ENCODE peak calls at places on chromosome 1, in four cellular contexts. Q is psoas muscle, U is cardiac muscle cell, H is brain microvascular endothelial cell. V is an unnamed sample.

GRCh38 chr1:26848947-26849774 is 13.8 kb upstream of the SFN start:
- DNase-seq in H (peak), Q (peak), U (peak), V (no peak)

GRCh38 chr1:97996880-97997279 is 76.0 kb upstream of the DPYD start:
- DNase-seq in H (no peak), Q (no peak), U (no peak), V (no peak)

GRCh38 chr1:53734650-53735211 is 4.2 kb downstream of the GLIS1 start:
- DNase-seq in U (peak), Q (no peak), H (peak), V (no peak)

GRCh38 chr1:151715726-151716404 is 738 bp downstream of the CELF3 start:
- DNase-seq in H (no peak), Q (no peak), U (no peak), V (no peak)

GRCh38 chr1:211135342-211135950 is 1.5 kb upstream of the KCNH1 start:
- DNase-seq in H (peak), U (peak), Q (no peak), V (no peak)

GRCh38 chr1:21012937-21013336 is 163.8 kb downstream of the EIF4G3 start:
- DNase-seq in H (no peak), U (peak), Q (no peak), V (no peak)

GRCh38 chr1:234770031-234770795 is 160.2 kb upstream of the IRF2BP2 start:
- DNase-seq in H (no peak), U (no peak), Q (no peak), V (no peak)

GRCh38 chr1:66752000-66752592 is at the start of gene DYNLT5:
- DNase-seq in H (peak), Q (peak), U (peak), V (peak)

GRCh38 chr1:191876631-191877030 is 281.6 kb upstream of the RGS18 start:
- DNase-seq in Q (no peak), H (no peak), U (no peak), V (no peak)

GRCh38 chr1:234486858-234487830 is 8.2 kb upstream of the TARBP1 start:
- DNase-seq in H (peak), Q (no peak), U (peak), V (no peak)

GRCh38 chr1:33918368-33918767 is 54.5 kb downstream of the HMGB4 start:
- DNase-seq in H (no peak), U (peak), Q (no peak), V (no peak)

GRCh38 chr1:209080170-209080781 is 503.2 kb upstream of the CAMK1G start:
- DNase-seq in Q (no peak), U (no peak), H (no peak), V (no peak)

GRCh38 chr1:225509376-225509707 is 81.5 kb upstream of the LBR start:
- DNase-seq in Q (no peak), H (no peak), U (no peak), V (no peak)

GRCh38 chr1:69913967-69914366 is 291.4 kb downstream of the LRRC40 start:
- DNase-seq in Q (no peak), U (peak), H (peak), V (no peak)

GRCh38 chr1:155457237-155457636 is 105.4 kb downstream of the ASH1L start:
- DNase-seq in Q (no peak), H (no peak), U (no peak), V (no peak)

GRCh38 chr1:108199231-108199657 is 899 bp downstream of the SLC25A24 start:
- DNase-seq in Q (no peak), H (peak), U (peak), V (no peak)

GRCh38 chr1:51956528-51957509 is 33.7 kb downstream of the RAB3B start:
- DNase-seq in Q (no peak), H (no peak), U (peak), V (no peak)

GRCh38 chr1:172551279-172551678 is 18.3 kb downstream of the SUCO start:
- DNase-seq in U (no peak), Q (no peak), H (no peak), V (no peak)

GRCh38 chr1:63704443-63704842 is 69.4 kb upstream of the ROR1 start:
- DNase-seq in Q (no peak), H (no peak), U (no peak), V (no peak)

GRCh38 chr1:225441314-225442119 is 13.7 kb upstream of the LBR start:
- DNase-seq in H (no peak), Q (no peak), U (no peak), V (no peak)

GRCh38 chr1:192954705-192955265 is 104.4 kb downstream of the UCHL5 start:
- DNase-seq in H (no peak), Q (no peak), U (peak), V (no peak)

GRCh38 chr1:97567000-97567749 is 353.7 kb downstream of the DPYD start:
- DNase-seq in H (no peak), U (peak), Q (no peak), V (no peak)

GRCh38 chr1:25673962-25674928 is 57.7 kb downstream of the MAN1C1 start:
- DNase-seq in Q (no peak), U (no peak), H (no peak), V (no peak)

GRCh38 chr1:156616463-156616862 is 2.8 kb upstream of the HAPLN2 start:
- DNase-seq in U (peak), Q (no peak), H (peak), V (no peak)

GRCh38 chr1:2230781-2231666 is 2.9 kb downstream of the SKI start:
- DNase-seq in H (no peak), U (peak), Q (no peak), V (peak)

GRCh38 chr1:86380257-86380861 is 15.8 kb downstream of the ODF2L start:
- DNase-seq in U (peak), H (peak), Q (no peak), V (no peak)

GRCh38 chr1:195336718-195337269 is 1271.4 kb downstream of the KCNT2 start:
- DNase-seq in U (no peak), H (no peak), Q (no peak), V (no peak)

GRCh38 chr1:63323866-63324778 is 1.8 kb downstream of the FOXD3 start:
- DNase-seq in Q (no peak), H (no peak), U (no peak), V (no peak)

GRCh38 chr1:173479649-173480048 is 2.5 kb downstream of the PRDX6 start:
- DNase-seq in U (peak), Q (no peak), H (no peak), V (no peak)

GRCh38 chr1:80994934-80995333 is 805.8 kb upstream of the ADGRL2 start:
- DNase-seq in U (peak), H (peak), Q (no peak), V (no peak)

GRCh38 chr1:24526940-24527542 is 24.4 kb downstream of the RCAN3 start:
- DNase-seq in H (peak), U (peak), Q (no peak), V (no peak)

GRCh38 chr1:32876341-32877210 is 5.9 kb upstream of the FNDC5 start:
- DNase-seq in U (peak), H (peak), Q (peak), V (no peak)

GRCh38 chr1:109909531-109909930 is 1.1 kb upstream of the CSF1 start:
- DNase-seq in U (no peak), Q (no peak), H (no peak), V (no peak)

GRCh38 chr1:17551755-17552234 is 12.3 kb downstream of the ARHGEF10L start:
- DNase-seq in H (no peak), Q (no peak), U (peak), V (no peak)

GRCh38 chr1:54791880-54792522 is 9.1 kb downstream of the TTC22 start:
- DNase-seq in H (peak), U (peak), Q (no peak), V (no peak)

GRCh38 chr1:156808186-156809030 is 8.2 kb downstream of the SH2D2A start:
- DNase-seq in H (no peak), U (no peak), Q (no peak), V (no peak)

GRCh38 chr1:46555826-46556619 is 4.6 kb upstream of the KNCN start:
- DNase-seq in H (no peak), Q (no peak), U (no peak), V (peak)

GRCh38 chr1:23198373-23198772 is 18.9 kb downstream of the HTR1D start:
- DNase-seq in Q (no peak), H (peak), U (peak), V (no peak)
- H3K27ac ChIP-seq in Q (no peak), H (peak), U (no peak), V (no peak)

GRCh38 chr1:183721041-183721440 is 67.9 kb upstream of the APOBEC4 start:
- DNase-seq in H (no peak), U (no peak), Q (no peak), V (no peak)

GRCh38 chr1:183719289-183719688 is 66.2 kb upstream of the APOBEC4 start:
- DNase-seq in Q (no peak), U (no peak), H (no peak), V (no peak)

GRCh38 chr1:183723571-183723970 is 70.5 kb upstream of the APOBEC4 start:
- DNase-seq in U (peak), Q (no peak), H (no peak), V (no peak)

GRCh38 chr1:183716286-183716685 is 63.2 kb upstream of the APOBEC4 start:
- DNase-seq in U (no peak), H (no peak), Q (no peak), V (no peak)

GRCh38 chr1:183719976-183720497 is 66.9 kb upstream of the APOBEC4 start:
- DNase-seq in H (no peak), Q (no peak), U (peak), V (no peak)
- H3K4me3 ChIP-seq in H (no peak), Q (no peak), U (no peak), V (no peak)

GRCh38 chr1:246041360-246041759 is 465.7 kb downstream of the SMYD3 start:
- DNase-seq in Q (no peak), U (no peak), H (no peak), V (no peak)

GRCh38 chr1:246036175-246036574 is 470.9 kb downstream of the SMYD3 start:
- DNase-seq in U (no peak), H (no peak), Q (no peak), V (no peak)

GRCh38 chr1:246037832-246038231 is 469.2 kb downstream of the SMYD3 start:
- DNase-seq in Q (no peak), U (no peak), H (no peak), V (no peak)

GRCh38 chr1:246040200-246040890 is 466.7 kb downstream of the SMYD3 start:
- DNase-seq in U (no peak), H (no peak), Q (no peak), V (no peak)

DNA sequence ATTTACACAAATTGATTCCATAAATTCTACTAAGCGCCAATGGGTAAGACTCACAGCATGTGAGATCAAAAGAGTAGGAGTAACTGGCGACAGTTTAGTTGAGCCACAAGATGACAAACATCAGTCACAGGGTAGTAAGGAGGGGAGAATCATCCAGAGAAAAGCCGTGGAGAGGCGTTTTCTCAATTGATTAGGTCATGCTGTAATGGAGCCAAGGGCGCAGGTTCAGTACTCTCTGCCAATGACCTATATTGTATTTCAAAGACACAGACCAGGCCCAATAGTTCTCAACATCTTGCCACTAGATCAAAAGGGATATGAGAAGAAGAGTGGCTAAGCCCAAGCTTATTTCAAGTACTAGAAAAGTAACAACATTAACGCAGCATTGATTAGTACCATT is 467.5 kb downstream of the SMYD3 start:
- DNase-seq in U (no peak), Q (no peak), H (no peak), V (no peak)
- TF ChIP-seq CTCF in U (no peak), Q (no peak), H (no peak), V (no peak)

DNA sequence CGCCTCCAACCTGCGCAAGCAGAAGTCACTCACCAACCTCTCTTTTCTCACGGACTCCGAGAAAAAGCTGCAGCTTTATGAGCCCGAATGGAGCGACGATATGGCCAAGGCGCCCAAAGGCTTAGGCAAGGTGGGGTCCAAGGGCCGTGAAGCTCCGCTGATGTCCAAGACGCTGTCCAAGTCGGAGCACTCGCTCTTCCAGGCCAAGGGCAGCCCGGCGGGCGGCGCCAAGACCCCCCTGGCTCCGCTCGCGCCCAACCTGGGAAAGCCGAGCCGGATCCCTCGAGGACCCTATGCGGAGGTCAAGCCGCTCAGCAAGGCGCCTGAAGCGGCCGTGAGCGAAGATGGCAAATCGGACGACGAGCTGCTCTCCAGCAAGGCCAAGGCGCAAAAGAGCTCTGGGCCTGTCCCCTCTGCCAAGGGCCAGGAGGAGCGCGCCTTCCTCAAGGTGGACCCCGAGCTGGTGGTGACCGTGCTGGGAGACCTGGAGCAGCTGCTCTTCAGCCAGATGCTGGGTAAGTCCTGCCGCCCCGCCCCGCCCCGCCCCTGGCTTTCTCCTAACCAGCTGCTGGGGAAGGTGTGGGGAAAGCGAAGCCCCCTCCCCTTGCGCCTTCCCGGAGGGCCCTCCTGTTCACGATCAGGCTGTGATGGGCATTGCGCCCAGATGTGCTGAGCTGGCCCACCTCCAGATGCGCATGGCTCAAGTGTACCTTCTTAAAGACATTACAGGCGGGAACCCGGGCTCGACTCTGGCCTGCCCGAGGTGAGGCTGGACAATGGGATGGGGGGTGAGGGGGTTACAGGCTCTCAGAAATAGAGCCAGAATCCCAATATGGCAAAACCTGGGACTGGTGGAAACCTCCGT is 110.2 kb downstream of the NAV1 start:
- DNase-seq in Q (peak), H (no peak), U (peak), V (peak)
- H3K27ac ChIP-seq in Q (peak), H (peak), U (no peak), V (peak)

GRCh38 chr1:212287261-212287895 is 2.2 kb downstream of the PPP2R5A start:
- DNase-seq in U (no peak), H (no peak), Q (no peak), V (no peak)
- H3K4me3 ChIP-seq in U (peak), H (peak), Q (peak), V (peak)

GRCh38 chr1:236123563-236123962 is 18.8 kb upstream of the GPR137B start:
- DNase-seq in U (no peak), H (no peak), Q (no peak), V (no peak)

GRCh38 chr1:236128646-236129178 is 13.6 kb upstream of the GPR137B start:
- DNase-seq in Q (no peak), H (no peak), U (peak), V (no peak)

GRCh38 chr1:236127045-236127444 is 15.3 kb upstream of the GPR137B start:
- DNase-seq in H (no peak), U (no peak), Q (no peak), V (no peak)

GRCh38 chr1:236122176-236122575 is 20.2 kb upstream of the GPR137B start:
- DNase-seq in Q (no peak), U (no peak), H (no peak), V (no peak)

GRCh38 chr1:236124965-236125364 is 17.4 kb upstream of the GPR137B start:
- DNase-seq in U (no peak), H (no peak), Q (no peak), V (no peak)
- TF ChIP-seq CTCF in U (no peak), H (peak), Q (no peak), V (no peak)

V was measured in suprapubic skin.